ENCODE peak calls at places on chromosome 10, in five cellular contexts. K, T, H, W and U are unnamed samples.

GRCh38 chr10:116978906-116979305 is 26.1 kb downstream of the SHTN1 start:
- DNase-seq in K (no peak), W (no peak), H (no peak), T (no peak), U (no peak)

GRCh38 chr10:77939561-77940001 is 13.0 kb upstream of the DLG5 start:
- DNase-seq in T (no peak), H (no peak), W (no peak), K (no peak), U (no peak)

GRCh38 chr10:89838002-89838615 is 136.7 kb downstream of the KIF20B start:
- DNase-seq in T (no peak), W (no peak), K (no peak), H (no peak), U (no peak)

GRCh38 chr10:106450966-106451365 is 713.5 kb downstream of the SORCS1 start:
- DNase-seq in K (no peak), H (no peak), W (no peak), T (no peak), U (no peak)

GRCh38 chr10:117137031-117137910 is 799 bp downstream of the VAX1 start:
- DNase-seq in K (no peak), H (no peak), W (no peak), T (peak), U (no peak)

GRCh38 chr10:66627156-66627555 is 298.7 kb upstream of the LRRTM3 start:
- DNase-seq in T (peak), W (no peak), K (no peak), H (no peak), U (peak)

GRCh38 chr10:91596821-91597396 is 36.0 kb downstream of the PPP1R3C start:
- DNase-seq in W (no peak), H (no peak), K (no peak), T (peak), U (no peak)

GRCh38 chr10:29105516-29106215 is 183.2 kb upstream of the LYZL1 start:
- DNase-seq in H (no peak), K (no peak), W (no peak), T (peak), U (no peak)

GRCh38 chr10:71766717-71767419 is 6.5 kb downstream of the VSIR start:
- DNase-seq in W (no peak), T (peak), K (no peak), H (no peak), U (peak)

GRCh38 chr10:7123719-7124118 is 287.1 kb downstream of the SFMBT2 start:
- DNase-seq in K (no peak), T (no peak), H (no peak), W (no peak), U (no peak)

GRCh38 chr10:10438335-10439123 is 579.1 kb upstream of the CELF2 start:
- DNase-seq in K (no peak), T (no peak), H (no peak), W (no peak), U (no peak)

GRCh38 chr10:21336476-21337170 is 188.9 kb downstream of the SKIDA1 start:
- DNase-seq in H (no peak), T (peak), K (no peak), W (no peak), U (peak)

GRCh38 chr10:102802920-102803534 is 34.2 kb downstream of the CYP17A1 start:
- DNase-seq in T (peak), W (peak), H (no peak), K (no peak), U (peak)

GRCh38 chr10:89625041-89625765 is 19.8 kb downstream of the PANK1 start:
- DNase-seq in K (no peak), W (no peak), T (no peak), H (no peak), U (no peak)

GRCh38 chr10:99329891-99330674 is 927 bp downstream of the CNNM1 start:
- DNase-seq in W (no peak), H (no peak), T (no peak), K (no peak), U (no peak)

GRCh38 chr10:69119896-69120295 is 4.1 kb upstream of the VPS26A start:
- DNase-seq in T (peak), W (no peak), H (no peak), K (no peak), U (peak)

GRCh38 chr10:107548301-107548700 is 383.8 kb upstream of the SORCS1 start:
- DNase-seq in H (no peak), T (no peak), W (no peak), K (no peak), U (no peak)

GRCh38 chr10:132451506-132452215 is 54.7 kb downstream of the PWWP2B start:
- DNase-seq in T (no peak), W (no peak), H (no peak), K (no peak), U (no peak)

GRCh38 chr10:101095550-101096213 is 33.9 kb downstream of the KAZALD1 start:
- DNase-seq in W (peak), K (no peak), T (peak), H (peak), U (peak)

GRCh38 chr10:65341323-65341922 is 1584.4 kb upstream of the LRRTM3 start:
- DNase-seq in W (no peak), H (no peak), K (no peak), T (peak), U (no peak)

GRCh38 chr10:22992621-22993020 is 64.8 kb downstream of the ARMC3 start:
- DNase-seq in T (no peak), H (no peak), W (no peak), K (no peak), U (no peak)

GRCh38 chr10:7407368-7408002 is 3.3 kb downstream of the SFMBT2 start:
- DNase-seq in H (no peak), T (no peak), K (no peak), W (no peak), U (no peak)

GRCh38 chr10:24333736-24334135 is 124.8 kb downstream of the KIAA1217 start:
- DNase-seq in K (no peak), T (no peak), W (no peak), H (no peak), U (no peak)

GRCh38 chr10:62384057-62384446 is 9.9 kb downstream of the ZNF365 start:
- DNase-seq in W (peak), T (peak), K (no peak), H (no peak), U (peak)

GRCh38 chr10:81847675-81848074 is 27.3 kb upstream of the NRG3 start:
- DNase-seq in H (no peak), W (no peak), T (no peak), K (no peak), U (no peak)

GRCh38 chr10:91838199-91838598 is 40.0 kb downstream of the TNKS2 start:
- DNase-seq in K (no peak), H (no peak), T (no peak), W (no peak), U (no peak)

GRCh38 chr10:83983578-83984255 is 155.6 kb upstream of the GHITM start:
- DNase-seq in W (no peak), H (no peak), K (no peak), T (peak), U (no peak)

GRCh38 chr10:52883996-52884871 is 111.7 kb upstream of the MBL2 start:
- DNase-seq in T (peak), H (peak), K (no peak), W (no peak), U (peak)

GRCh38 chr10:112728997-112729396 is 221.1 kb upstream of the TCF7L2 start:
- DNase-seq in H (no peak), T (no peak), W (no peak), K (no peak), U (no peak)

GRCh38 chr10:112827951-112828350 is 122.1 kb upstream of the TCF7L2 start:
- DNase-seq in H (no peak), T (no peak), W (no peak), K (no peak), U (peak)

GRCh38 chr10:100057948-100058347 is 23.7 kb downstream of the CPN1 start:
- DNase-seq in T (no peak), W (no peak), K (no peak), H (no peak), U (no peak)

GRCh38 chr10:66842867-66843266 is 83.0 kb upstream of the LRRTM3 start:
- DNase-seq in K (no peak), H (no peak), T (no peak), W (no peak), U (no peak)

GRCh38 chr10:75058142-75058541 is 53.3 kb upstream of the SAMD8 start:
- DNase-seq in T (no peak), H (no peak), K (no peak), W (no peak), U (no peak)

GRCh38 chr10:30827531-30828120 is 198.1 kb upstream of the LYZL2 start:
- DNase-seq in K (no peak), T (no peak), W (no peak), H (no peak), U (no peak)

GRCh38 chr10:45557275-45557905 is 115.2 kb downstream of the ZFAND4 start:
- DNase-seq in T (peak), K (no peak), H (no peak), W (peak), U (no peak)

GRCh38 chr10:48659790-48660189 is 24.9 kb upstream of the WDFY4 start:
- DNase-seq in W (no peak), H (no peak), T (no peak), K (no peak), U (peak)

GRCh38 chr10:46552526-46553237 is 3.8 kb downstream of the GPRIN2 start:
- DNase-seq in T (no peak), H (no peak), W (no peak), K (no peak), U (no peak)

GRCh38 chr10:110498982-110499795 is 1.5 kb downstream of the DUSP5 start:
- DNase-seq in K (no peak), H (no peak), W (peak), T (peak), U (peak)

GRCh38 chr10:130510755-130511154 is 374.6 kb downstream of the GLRX3 start:
- DNase-seq in K (no peak), H (no peak), T (no peak), W (no peak), U (no peak)

GRCh38 chr10:124302951-124303505 is 115.7 kb downstream of the OAT start:
- DNase-seq in T (no peak), K (no peak), W (no peak), H (no peak), U (no peak)